ENCODE peak calls at places on chromosomes 1 and 21, in five cellular contexts. One of them, this sample, is unnamed.

GRCh38 chr1:8381618-8382017 is 63.7 kb downstream of the SLC45A1 start:
- DNase-seq in GM04504: no peak
- DNase-seq in sciatic nerve: no peak
- DNase-seq in psoas muscle: no peak
- DNase-seq in Caki2: no peak
- DNase-seq in this sample: no peak

GRCh38 chr1:52423771-52424170 is 19.4 kb downstream of the PRPF38A start:
- DNase-seq in psoas muscle: no peak
- DNase-seq in GM04504: no peak
- DNase-seq in Caki2: no peak
- DNase-seq in sciatic nerve: no peak
- DNase-seq in this sample: no peak

GRCh38 chr1:32962248-32962896 is 2.2 kb downstream of the RNF19B start:
- DNase-seq in Caki2: peak; percentile 55
- DNase-seq in psoas muscle: no peak
- DNase-seq in GM04504: no peak
- DNase-seq in sciatic nerve: no peak
- DNase-seq in this sample: peak; percentile 26

GRCh38 chr1:170239445-170239844 is 93.7 kb downstream of the NTMT2 start:
- DNase-seq in psoas muscle: no peak
- DNase-seq in Caki2: no peak
- DNase-seq in sciatic nerve: no peak
- DNase-seq in GM04504: no peak
- DNase-seq in this sample: no peak

GRCh38 chr1:228735871-228736586 is 750 bp downstream of the RHOU start:
- DNase-seq in sciatic nerve: peak; percentile 76
- DNase-seq in Caki2: no peak
- DNase-seq in psoas muscle: peak; percentile 73
- DNase-seq in GM04504: no peak
- DNase-seq in this sample: no peak

GRCh38 chr1:86507935-86508582 is 38.8 kb upstream of the CLCA4 start:
- DNase-seq in GM04504: no peak
- DNase-seq in Caki2: no peak
- DNase-seq in sciatic nerve: no peak
- DNase-seq in psoas muscle: no peak
- DNase-seq in this sample: no peak

GRCh38 chr1:24868016-24868875 is 61.8 kb downstream of the RUNX3 start:
- DNase-seq in sciatic nerve: no peak
- DNase-seq in Caki2: no peak
- DNase-seq in psoas muscle: no peak
- DNase-seq in GM04504: no peak
- DNase-seq in this sample: no peak

GRCh38 chr21:31987696-31988095 is 114.9 kb downstream of the HUNK start:
- DNase-seq in GM04504: no peak
- DNase-seq in Caki2: no peak
- DNase-seq in psoas muscle: peak; percentile 64
- DNase-seq in sciatic nerve: no peak
- DNase-seq in this sample: no peak

GRCh38 chr1:214296860-214297699 is 16.1 kb downstream of the SMYD2 start:
- DNase-seq in sciatic nerve: no peak
- DNase-seq in psoas muscle: no peak
- DNase-seq in GM04504: peak; percentile 67
- DNase-seq in Caki2: peak; percentile 64
- DNase-seq in this sample: no peak

GRCh38 chr1:96509351-96509750 is 212.2 kb upstream of the PTBP2 start:
- DNase-seq in psoas muscle: no peak
- DNase-seq in Caki2: no peak
- DNase-seq in sciatic nerve: no peak
- DNase-seq in GM04504: no peak
- DNase-seq in this sample: no peak

GRCh38 chr1:70874826-70875225 is 172.8 kb downstream of the PTGER3 start:
- DNase-seq in Caki2: no peak
- DNase-seq in psoas muscle: no peak
- DNase-seq in GM04504: peak; percentile 24
- DNase-seq in sciatic nerve: no peak
- DNase-seq in this sample: no peak

GRCh38 chr1:36323636-36324321 is at the start of gene EVA1B:
- DNase-seq in psoas muscle: peak; percentile 88
- DNase-seq in Caki2: peak; percentile 86
- DNase-seq in sciatic nerve: peak; percentile 86
- DNase-seq in GM04504: no peak
- DNase-seq in this sample: peak; percentile 73

GRCh38 chr1:25782608-25783201 is 17.3 kb upstream of the SELENON start:
- DNase-seq in sciatic nerve: no peak
- DNase-seq in GM04504: no peak
- DNase-seq in Caki2: no peak
- DNase-seq in psoas muscle: no peak
- DNase-seq in this sample: no peak

GRCh38 chr1:32977546-32978087 is 13.0 kb upstream of the RNF19B start:
- DNase-seq in psoas muscle: no peak
- DNase-seq in Caki2: no peak
- DNase-seq in sciatic nerve: no peak
- DNase-seq in GM04504: no peak
- DNase-seq in this sample: no peak

GRCh38 chr1:246063013-246063616 is 444.0 kb downstream of the SMYD3 start:
- DNase-seq in GM04504: no peak
- DNase-seq in Caki2: no peak
- DNase-seq in sciatic nerve: no peak
- DNase-seq in psoas muscle: no peak
- DNase-seq in this sample: no peak

GRCh38 chr1:23422955-23423354 is 1.6 kb downstream of the TCEA3 start:
- DNase-seq in GM04504: no peak
- DNase-seq in sciatic nerve: no peak
- DNase-seq in Caki2: no peak
- DNase-seq in psoas muscle: no peak
- DNase-seq in this sample: no peak

GRCh38 chr1:6336946-6337622 is 56.5 kb downstream of the ACOT7 start:
- DNase-seq in psoas muscle: no peak
- DNase-seq in GM04504: no peak
- DNase-seq in sciatic nerve: no peak
- DNase-seq in Caki2: no peak
- DNase-seq in this sample: no peak

GRCh38 chr1:246506440-246506784 is 667 bp downstream of the SMYD3 start:
- DNase-seq in Caki2: no peak
- DNase-seq in psoas muscle: no peak
- DNase-seq in sciatic nerve: no peak
- DNase-seq in GM04504: no peak
- DNase-seq in this sample: no peak

GRCh38 chr1:229203030-229203751 is 67.7 kb upstream of the RAB4A start:
- DNase-seq in Caki2: peak; percentile 19
- DNase-seq in sciatic nerve: no peak
- DNase-seq in psoas muscle: no peak
- DNase-seq in GM04504: no peak
- DNase-seq in this sample: no peak

GRCh38 chr21:20882462-20883415 is 115.5 kb upstream of the NCAM2 start:
- DNase-seq in GM04504: peak; percentile 9
- DNase-seq in Caki2: peak; percentile 28
- DNase-seq in sciatic nerve: peak; percentile 60
- DNase-seq in psoas muscle: no peak
- DNase-seq in this sample: no peak

GRCh38 chr1:113488576-113489177 is 98.4 kb downstream of the MAGI3 start:
- DNase-seq in GM04504: no peak
- DNase-seq in Caki2: no peak
- DNase-seq in psoas muscle: no peak
- DNase-seq in sciatic nerve: no peak
- DNase-seq in this sample: no peak

GRCh38 chr1:184986250-184986649 is 11.9 kb upstream of the NIBAN1 start:
- DNase-seq in sciatic nerve: no peak
- DNase-seq in psoas muscle: no peak
- DNase-seq in GM04504: peak; percentile 18
- DNase-seq in Caki2: no peak
- DNase-seq in this sample: peak; percentile 38

GRCh38 chr1:24981632-24982007 is 51.5 kb upstream of the RUNX3 start:
- DNase-seq in sciatic nerve: no peak
- DNase-seq in GM04504: no peak
- DNase-seq in Caki2: no peak
- DNase-seq in psoas muscle: peak; percentile 49
- DNase-seq in this sample: no peak

GRCh38 chr1:33256335-33256700 is at the start of gene ZNF362:
- DNase-seq in Caki2: peak; percentile 16
- DNase-seq in GM04504: no peak
- DNase-seq in sciatic nerve: peak; percentile 79
- DNase-seq in psoas muscle: peak; percentile 83
- DNase-seq in this sample: no peak

GRCh38 chr1:209871006-209871405 is 43.2 kb downstream of the UTP25 start:
- DNase-seq in Caki2: no peak
- DNase-seq in GM04504: no peak
- DNase-seq in sciatic nerve: no peak
- DNase-seq in psoas muscle: no peak
- DNase-seq in this sample: no peak

GRCh38 chr1:247639381-247639981 is 34.1 kb downstream of the OR2G3 start:
- DNase-seq in psoas muscle: peak; percentile 82
- DNase-seq in GM04504: no peak
- DNase-seq in Caki2: no peak
- DNase-seq in sciatic nerve: peak; percentile 79
- DNase-seq in this sample: no peak

GRCh38 chr1:203351037-203351625 is at the start of gene FMOD:
- DNase-seq in GM04504: no peak
- DNase-seq in sciatic nerve: peak; percentile 83
- DNase-seq in psoas muscle: peak; percentile 77
- DNase-seq in Caki2: no peak
- DNase-seq in this sample: no peak